ENCODE peak calls at places on chromosomes 1 and 21, in nine cellular contexts. Q, D, E, J, K, W, L, P and B are unnamed samples.

GRCh38 chr1:17671741-17672140 is 83.4 kb upstream of the ACTL8 start:
- DNase-seq in Q (no peak), D (peak; percentile 80), E (peak; percentile 66), J (no peak), K (no peak), W (peak; percentile 88), L (peak; percentile 60), P (no peak), B (no peak)

GRCh38 chr1:174902531-174903099 is 97.1 kb upstream of the CACYBP start:
- DNase-seq in Q (peak; percentile 2), D (no peak), E (no peak), J (no peak), K (no peak), W (no peak), L (no peak), P (no peak), B (peak; percentile 21)

GRCh38 chr1:97351846-97352245 is 569.0 kb downstream of the DPYD start:
- DNase-seq in Q (no peak), D (no peak), E (no peak), J (no peak), K (no peak), W (no peak), L (no peak), P (no peak), B (no peak)

GRCh38 chr1:188429385-188429784 is 1600.6 kb downstream of the PLA2G4A start:
- DNase-seq in Q (no peak), D (no peak), E (no peak), J (no peak), K (no peak), W (no peak), L (no peak), P (no peak), B (no peak)

GRCh38 chr1:192747942-192748341 is 60.9 kb upstream of the RGS2 start:
- DNase-seq in Q (no peak), D (peak; percentile 4), E (no peak), J (peak; percentile 59), K (no peak), W (no peak), L (no peak), P (no peak), B (no peak)

GRCh38 chr1:6241107-6241886 is 2.7 kb upstream of the HES3 start:
- DNase-seq in Q (no peak), D (no peak), E (no peak), J (no peak), K (no peak), W (no peak), L (peak; percentile 49), P (no peak), B (no peak)

GRCh38 chr1:21811875-21812305 is at the start of gene LDLRAD2:
- DNase-seq in Q (no peak), D (peak; percentile 34), E (no peak), J (peak; percentile 50), K (no peak), W (no peak), L (no peak), P (no peak), B (no peak)

GRCh38 chr1:171742577-171742922 is 685 bp upstream of the VAMP4 start:
- DNase-seq in Q (peak; percentile 85), D (peak; percentile 63), E (peak; percentile 74), J (peak; percentile 81), K (no peak), W (no peak), L (peak; percentile 65), P (peak; percentile 15), B (peak; percentile 55)

GRCh38 chr1:28301368-28302174 is 27.3 kb upstream of the MED18 start:
- DNase-seq in Q (peak; percentile 37), D (no peak), E (no peak), J (peak; percentile 28), K (no peak), W (no peak), L (no peak), P (no peak), B (no peak)

GRCh38 chr1:44031051-44031899 is at the start of gene SLC6A9:
- DNase-seq in Q (peak; percentile 62), D (peak; percentile 54), E (peak; percentile 82), J (peak; percentile 71), K (no peak), W (peak; percentile 70), L (peak; percentile 86), P (peak; percentile 53), B (peak; percentile 78)

GRCh38 chr1:43147625-43148319 is 24.3 kb downstream of the EBNA1BP2 start:
- DNase-seq in Q (peak; percentile 62), D (peak; percentile 91), E (peak; percentile 99), J (peak; percentile 65), K (peak; percentile 26), W (no peak), L (peak; percentile 98), P (peak; percentile 16), B (peak; percentile 88)

GRCh38 chr1:154992721-154993571 is 440 bp upstream of the LENEP start:
- DNase-seq in Q (peak; percentile 46), D (no peak), E (peak; percentile 65), J (peak; percentile 61), K (no peak), W (no peak), L (no peak), P (peak; percentile 19), B (no peak)

GRCh38 chr1:92820024-92820423 is 11.8 kb upstream of the RPL5 start:
- DNase-seq in Q (no peak), D (no peak), E (peak; percentile 33), J (peak; percentile 53), K (no peak), W (no peak), L (no peak), P (no peak), B (no peak)

GRCh38 chr21:45253180-45253579 is 34.5 kb downstream of the POFUT2 start:
- DNase-seq in Q (peak; percentile 44), D (no peak), E (no peak), J (peak; percentile 69), K (no peak), W (no peak), L (no peak), P (no peak), B (no peak)

GRCh38 chr1:202628646-202629215 is 81.5 kb downstream of the SYT2 start:
- DNase-seq in Q (no peak), D (no peak), E (no peak), J (no peak), K (no peak), W (no peak), L (no peak), P (no peak), B (no peak)

GRCh38 chr1:226952121-226952441 is 12.0 kb downstream of the COQ8A start:
- DNase-seq in Q (no peak), D (no peak), E (no peak), J (no peak), K (no peak), W (no peak), L (no peak), P (no peak), B (no peak)

GRCh38 chr1:163248064-163248463 is 45.3 kb upstream of the RGS5 start:
- DNase-seq in Q (no peak), D (peak; percentile 81), E (no peak), J (no peak), K (no peak), W (no peak), L (no peak), P (no peak), B (no peak)

GRCh38 chr1:175918364-175918801 is 175.0 kb upstream of the TNR start:
- DNase-seq in Q (no peak), D (no peak), E (peak; percentile 57), J (no peak), K (no peak), W (no peak), L (no peak), P (no peak), B (no peak)

GRCh38 chr1:155648207-155649147 is 38.5 kb downstream of the MSTO1 start:
- DNase-seq in Q (peak; percentile 93), D (peak; percentile 20), E (peak; percentile 60), J (peak; percentile 92), K (peak; percentile 60), W (peak; percentile 20), L (peak; percentile 78), P (no peak), B (peak; percentile 80)

GRCh38 chr1:20708891-20709290 is 8.9 kb downstream of the KIF17 start:
- DNase-seq in Q (no peak), D (no peak), E (no peak), J (no peak), K (no peak), W (no peak), L (no peak), P (no peak), B (no peak)
- H4K20me1 ChIP-seq in Q (no peaks in the 10 kb centered on the region), D (no peaks in the 10 kb centered on the region), E (peaks cover 4% of the 10 kb centered on the region), J (no peaks in the 10 kb centered on the region), K (no peaks in the 10 kb centered on the region), W (no peaks in the 10 kb centered on the region), L (no peaks in the 10 kb centered on the region), P (no peaks in the 10 kb centered on the region), B (no peaks in the 10 kb centered on the region)

GRCh38 chr21:18368193-18368592 is 35.4 kb downstream of the TMPRSS15 start:
- DNase-seq in Q (no peak), D (no peak), E (no peak), J (no peak), K (no peak), W (no peak), L (no peak), P (no peak), B (no peak)
- TF ChIP-seq EZH2phosphoT487 in Q (no peak), D (no peak), E (no peak), J (no peak), K (no peak), W (no peak), L (no peak), P (no peak), B (no peak)

DNA sequence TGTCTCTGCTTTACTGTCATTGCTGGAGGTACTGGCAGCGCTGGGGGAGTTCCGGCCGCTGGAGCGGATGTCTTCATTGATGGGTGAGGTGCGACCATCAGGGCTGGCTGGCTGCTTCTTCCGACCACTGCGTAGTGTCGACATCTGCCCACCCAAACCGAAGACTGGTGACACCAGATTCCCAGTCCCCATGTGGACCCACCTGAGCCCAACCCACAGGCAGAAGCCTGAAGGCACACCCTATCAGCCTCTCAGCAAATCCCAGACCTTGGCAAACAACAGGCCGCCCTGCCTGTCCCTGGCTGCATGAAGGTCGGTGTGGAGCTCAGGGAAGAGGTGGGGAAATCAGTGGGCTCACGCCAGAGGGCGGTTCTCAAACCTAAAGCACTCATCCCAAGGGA is 44.8 kb downstream of the SLC45A1 start:
- DNase-seq in Q (no peak), D (no peak), E (no peak), J (no peak), K (no peak), W (no peak), L (no peak), P (no peak), B (no peak)
- H4K20me1 ChIP-seq in Q (no peaks in the 10 kb centered on the region), D (peaks cover 4% of the 10 kb centered on the region), E (peaks cover 9% of the 10 kb centered on the region), J (no peaks in the 10 kb centered on the region), K (no peaks in the 10 kb centered on the region), W (peaks cover 4% of the 10 kb centered on the region), L (peaks cover 43% of the 10 kb centered on the region), P (no peaks in the 10 kb centered on the region), B (peaks cover 40% of the 10 kb centered on the region)

DNA sequence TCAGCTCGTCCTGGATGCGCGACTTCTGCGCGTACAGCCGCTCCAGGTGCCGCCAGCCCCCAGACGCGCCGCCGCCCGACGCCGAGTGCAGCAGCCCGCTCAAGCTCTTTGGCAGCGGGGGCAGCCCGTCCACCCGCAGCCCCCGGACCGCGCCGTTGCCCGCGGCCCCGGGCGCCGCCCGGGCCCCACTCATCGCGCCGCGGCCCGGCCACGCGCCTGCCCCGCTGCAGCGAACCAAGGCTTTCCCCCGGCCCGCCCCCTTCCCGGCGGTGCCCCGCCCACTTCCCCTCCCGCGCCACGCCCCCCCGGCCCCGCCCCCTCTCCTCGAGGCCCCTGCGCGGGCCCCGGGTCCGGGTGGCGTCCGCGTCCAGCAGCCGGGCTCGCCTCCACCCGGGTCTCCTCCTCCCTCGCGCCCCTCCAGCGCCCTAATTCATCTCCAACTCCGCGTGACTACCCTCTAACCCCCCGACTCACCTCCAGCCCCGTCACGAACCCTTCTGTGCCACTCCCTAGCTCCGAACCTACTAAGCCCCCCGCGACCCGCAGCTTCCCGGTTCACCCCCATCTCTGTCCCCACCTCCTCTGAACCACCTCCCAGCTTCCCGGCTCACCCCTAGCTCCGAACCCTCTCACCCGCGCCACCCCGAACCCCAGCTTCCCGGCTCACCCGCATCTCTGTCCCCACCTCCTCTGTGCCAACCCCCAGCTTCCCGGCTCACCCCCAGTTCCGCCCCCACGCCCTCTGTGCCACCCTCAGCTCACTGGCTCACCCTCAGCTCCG is at the start of gene FAM89A:
- DNase-seq in Q (peak; percentile 43), D (peak; percentile 89), E (peak; percentile 50), J (peak; percentile 68), K (peak; percentile 4), W (peak; percentile 68), L (peak; percentile 70), P (peak; percentile 69), B (peak; percentile 88)
- TF ChIP-seq EZH2phosphoT487 in Q (no peak), D (no peak), E (no peak), J (no peak), K (no peak), W (no peak), L (peak; percentile 11), P (no peak), B (no peak)